ENCODE peak calls at places on chromosome 2, in four cellular contexts. N is GM12878, P is K562, C is HepG2. R is an unnamed sample.

GRCh38 chr2:145350011-145350410 is 830.1 kb upstream of the ZEB2 start:
- DNase-seq in P (no peak), N (no peak), C (no peak), R (no peak)

GRCh38 chr2:69180227-69180626 is 167.2 kb downstream of the ANTXR1 start:
- DNase-seq in N (no peak), P (no peak), C (no peak), R (no peak)

GRCh38 chr2:71505086-71505769 is 51.9 kb downstream of the DYSF start:
- DNase-seq in P (no peak), N (no peak), C (no peak), R (no peak)

GRCh38 chr2:197515277-197515797 is 529 bp upstream of the MOB4 start:
- DNase-seq in P (no peak), N (no peak), C (peak), R (peak)

GRCh38 chr2:70516596-70516995 is 37.0 kb downstream of the TGFA start:
- DNase-seq in C (no peak), P (no peak), N (peak), R (no peak)

GRCh38 chr2:151543898-151544297 is 134.2 kb downstream of the RIF1 start:
- DNase-seq in N (no peak), C (no peak), P (no peak), R (no peak)

GRCh38 chr2:235463893-235464292 is 29.9 kb upstream of the AGAP1 start:
- DNase-seq in P (no peak), N (no peak), C (no peak), R (no peak)

GRCh38 chr2:223846524-223846923 is 9.1 kb upstream of the AP1S3 start:
- DNase-seq in N (no peak), C (no peak), P (no peak), R (no peak)

GRCh38 chr2:236712304-236712703 is 142.7 kb downstream of the ACKR3 start:
- DNase-seq in P (no peak), C (no peak), N (no peak), R (no peak)

GRCh38 chr2:162085090-162085891 is 11.3 kb upstream of the DPP4 start:
- DNase-seq in P (no peak), C (peak), N (no peak), R (no peak)

GRCh38 chr2:210961249-210961648 is 404.9 kb downstream of the CPS1 start:
- DNase-seq in P (no peak), C (peak), N (no peak), R (no peak)

GRCh38 chr2:139876964-139877363 is 1096.8 kb upstream of the NXPH2 start:
- DNase-seq in C (no peak), P (no peak), N (no peak), R (no peak)

GRCh38 chr2:111534816-111535803 is 348.9 kb downstream of the ANAPC1 start:
- DNase-seq in P (no peak), N (no peak), C (peak), R (no peak)

GRCh38 chr2:2801458-2801857 is 470.4 kb upstream of the MYT1L start:
- DNase-seq in C (no peak), P (no peak), N (no peak), R (no peak)

GRCh38 chr2:240972636-240973521 is 25.5 kb upstream of the SNED1 start:
- DNase-seq in N (no peak), P (no peak), C (no peak), R (no peak)

GRCh38 chr2:232341061-232341738 is 37.4 kb upstream of the ALPP start:
- DNase-seq in P (no peak), N (no peak), C (no peak), R (no peak)

GRCh38 chr2:181715033-181715630 is 34.8 kb upstream of the NEUROD1 start:
- DNase-seq in N (peak), C (peak), P (peak), R (peak)

GRCh38 chr2:16773080-16773713 is 107.6 kb upstream of the CYRIA start:
- DNase-seq in C (peak), P (peak), N (no peak), R (peak)

GRCh38 chr2:160533482-160533881 is 39.9 kb upstream of the RBMS1 start:
- DNase-seq in N (no peak), P (no peak), C (no peak), R (no peak)

GRCh38 chr2:148538375-148538774 is 106.2 kb upstream of the EPC2 start:
- DNase-seq in C (no peak), P (no peak), N (no peak), R (no peak)

GRCh38 chr2:24878341-24878740 is 41.7 kb downstream of the ADCY3 start:
- DNase-seq in P (no peak), N (no peak), C (no peak), R (no peak)

GRCh38 chr2:28565720-28566295 is 69.9 kb downstream of the PLB1 start:
- DNase-seq in N (no peak), C (no peak), P (no peak), R (no peak)

GRCh38 chr2:65411056-65411795 is 21.2 kb downstream of the SPRED2 start:
- DNase-seq in N (no peak), P (no peak), C (peak), R (no peak)

GRCh38 chr2:105600602-105600948 is 144.1 kb upstream of the NCK2 start:
- DNase-seq in N (no peak), C (no peak), P (no peak), R (no peak)

GRCh38 chr2:188295067-188295685 is 3.5 kb downstream of the GULP1 start:
- DNase-seq in P (no peak), C (no peak), N (no peak), R (no peak)

GRCh38 chr2:74146929-74147728 is 583 bp downstream of the BOLA3 start:
- DNase-seq in C (peak), N (no peak), P (no peak), R (no peak)

GRCh38 chr2:82307510-82307909 is 2003.0 kb upstream of the LRRTM1 start:
- DNase-seq in N (no peak), P (no peak), C (no peak), R (no peak)

GRCh38 chr2:147182260-147182659 is 662.6 kb upstream of the ACVR2A start:
- DNase-seq in P (no peak), N (peak), C (no peak), R (no peak)

GRCh38 chr2:120253021-120253882 is 600 bp downstream of the RALB start:
- DNase-seq in N (no peak), C (peak), P (peak), R (no peak)

GRCh38 chr2:27069436-27069835 is 2.0 kb downstream of the OST4 start:
- DNase-seq in C (no peak), P (no peak), N (no peak), R (no peak)

GRCh38 chr2:237488901-237489860 is 2.1 kb downstream of the MLPH start:
- DNase-seq in N (no peak), C (no peak), P (no peak), R (no peak)

GRCh38 chr2:64854773-64855237 is 134.4 kb upstream of the SLC1A4 start:
- DNase-seq in C (no peak), N (no peak), P (peak), R (no peak)

GRCh38 chr2:99255491-99256318 is at the start of gene LYG2:
- DNase-seq in C (no peak), P (no peak), N (no peak), R (no peak)

GRCh38 chr2:178764097-178764496 is 43.1 kb downstream of the TTN start:
- DNase-seq in P (no peak), N (no peak), C (no peak), R (no peak)

GRCh38 chr2:197838036-197838435 is 33.6 kb downstream of the PLCL1 start:
- DNase-seq in C (no peak), N (peak), P (no peak), R (no peak)

GRCh38 chr2:227608469-227609338 is 5.9 kb downstream of the SCYGR3 start:
- DNase-seq in N (peak), C (no peak), P (no peak), R (no peak)

GRCh38 chr2:71720596-71721361 is 267.4 kb downstream of the DYSF start:
- DNase-seq in C (peak), N (no peak), P (no peak), R (no peak)

GRCh38 chr2:107337209-107337898 is 451.4 kb upstream of the ST6GAL2 start:
- DNase-seq in P (no peak), C (no peak), N (no peak), R (no peak)

DNA sequence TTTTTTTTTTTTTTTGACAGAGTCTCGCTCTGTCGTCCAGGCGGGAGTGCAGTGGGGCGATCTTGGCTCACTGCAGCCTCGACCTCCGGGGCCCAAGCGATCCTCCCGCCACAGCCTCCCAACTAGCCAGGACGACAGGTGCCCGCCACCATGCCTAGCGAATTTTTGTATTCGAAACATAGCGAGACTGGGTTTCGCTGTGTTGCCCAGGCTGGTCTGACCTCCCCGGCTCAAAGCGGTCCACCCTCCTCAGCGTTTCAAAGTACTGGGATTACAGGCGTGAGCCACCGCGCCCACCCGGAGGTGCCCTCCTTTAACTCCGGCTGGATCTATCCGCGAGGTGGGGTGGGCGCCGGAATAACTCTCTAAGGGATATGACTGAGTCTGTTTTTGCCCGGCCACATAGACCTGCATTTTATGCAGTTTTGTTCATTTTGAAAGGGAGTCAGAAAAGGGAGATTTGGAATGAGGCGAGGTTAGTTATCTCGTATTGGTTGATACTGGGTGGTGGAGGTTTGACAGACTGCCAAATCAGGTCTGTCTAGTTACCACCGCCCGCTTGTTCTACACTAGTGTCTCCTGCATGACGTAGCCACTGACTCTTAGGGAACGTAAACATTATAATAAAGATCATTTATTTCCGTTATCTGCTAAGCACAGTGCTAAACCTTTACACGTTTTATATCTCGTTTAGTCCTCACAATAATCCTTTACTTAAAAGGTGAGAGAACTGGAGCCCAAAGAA is 928 bp upstream of the CCT4 start:
- DNase-seq in C (no peak), N (no peak), P (peak), R (no peak)
- TF ChIP-seq ZBTB33 in C (peak), N (no peak), P (no peak), R (no peak)

GRCh38 chr2:217075225-217075802 is 215.4 kb upstream of the TNP1 start:
- DNase-seq in C (no peak), N (no peak), P (peak), R (no peak)

GRCh38 chr2:217077841-217078407 is 218.1 kb upstream of the TNP1 start:
- DNase-seq in P (peak), N (no peak), C (no peak), R (no peak)

GRCh38 chr2:217076651-217077232 is 216.9 kb upstream of the TNP1 start:
- DNase-seq in N (no peak), P (no peak), C (no peak), R (no peak)

GRCh38 chr2:217074576-217075224 is 214.8 kb upstream of the TNP1 start:
- DNase-seq in C (no peak), P (no peak), N (no peak), R (no peak)

GRCh38 chr2:217079165-217079564 is 219.3 kb upstream of the TNP1 start:
- DNase-seq in N (no peak), C (no peak), P (no peak), R (no peak)
- TF ChIP-seq EZH2 in N (no peak), C (no peak), P (no peak), R (no peak)

DNA sequence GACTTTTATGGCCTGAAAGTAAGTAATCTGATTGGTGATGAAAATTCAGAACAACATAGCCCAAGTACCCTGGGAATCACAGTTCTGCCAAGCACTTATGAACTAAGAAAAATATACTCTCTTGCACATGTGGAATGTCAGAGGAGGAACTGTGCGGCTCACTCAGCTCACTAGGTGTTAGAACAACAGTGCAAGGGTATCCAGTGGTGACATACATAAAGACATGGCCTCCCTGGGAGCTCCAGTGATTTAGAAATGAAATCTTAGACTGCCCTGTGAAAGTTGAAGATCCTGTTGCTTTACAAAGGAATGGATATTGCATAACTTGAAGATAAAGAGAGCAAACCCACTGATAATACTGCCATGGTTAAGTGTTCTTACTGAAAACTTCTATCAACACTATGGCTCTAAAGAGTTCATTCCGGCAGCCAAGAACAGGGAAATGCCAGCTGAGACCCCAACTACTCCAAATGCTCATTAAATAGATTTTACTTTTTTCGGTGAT is 246.2 kb downstream of the ARHGAP15 start:
- DNase-seq in P (no peak), N (no peak), C (no peak), R (no peak)
- TF ChIP-seq ZBTB33 in P (no peak), N (no peak), C (no peak), R (no peak)

GRCh38 chr2:40428434-40428833 is 23.5 kb downstream of the SLC8A1 start:
- DNase-seq in N (no peak), C (no peak), P (no peak), R (no peak)
- TF ChIP-seq EZH2 in N (no peak), C (no peak), P (no peak), R (no peak)

GRCh38 chr2:113848758-113849460 is 41.0 kb upstream of the ACTR3 start:
- DNase-seq in N (no peak), P (no peak), C (peak), R (peak)

GRCh38 chr2:113854208-113854607 is 35.7 kb upstream of the ACTR3 start:
- DNase-seq in C (no peak), P (no peak), N (no peak), R (no peak)

GRCh38 chr2:113850687-113851086 is 39.2 kb upstream of the ACTR3 start:
- DNase-seq in C (no peak), P (no peak), N (no peak), R (no peak)

GRCh38 chr2:113854970-113855740 is 34.7 kb upstream of the ACTR3 start:
- DNase-seq in C (no peak), P (no peak), N (no peak), R (no peak)

GRCh38 chr2:113851640-113852039 is 38.2 kb upstream of the ACTR3 start:
- DNase-seq in C (no peak), N (no peak), P (no peak), R (no peak)
- TF ChIP-seq ZBTB33 in C (no peak), N (no peak), P (no peak), R (no peak)

DNA sequence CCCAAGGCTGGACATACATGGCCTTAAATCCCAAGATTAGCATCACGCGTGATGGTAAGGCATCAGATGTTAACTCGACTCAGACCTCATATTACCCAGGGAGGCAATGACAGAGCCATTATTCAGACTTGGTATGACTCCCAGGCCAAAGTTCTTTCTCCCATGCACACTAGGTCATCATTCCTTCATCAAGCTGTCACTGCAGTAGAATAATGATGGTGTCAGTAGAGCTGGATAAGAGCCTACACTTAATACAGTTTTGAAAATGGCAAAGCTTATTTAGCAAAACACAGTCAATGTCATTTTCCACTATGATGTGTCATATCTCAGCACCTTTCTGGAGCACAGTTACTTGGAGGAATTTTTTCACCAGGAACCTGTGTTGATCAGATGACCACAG is 663.3 kb downstream of the SUCLG1 start:
- DNase-seq in N (no peak), C (no peak), P (no peak), R (no peak)
- TF ChIP-seq EZH2 in N (no peak), C (no peak), P (no peak), R (no peak)

GRCh38 chr2:174683392-174683759 is 80.9 kb downstream of the CHRNA1 start:
- DNase-seq in P (no peak), C (no peak), N (no peak), R (no peak)
- TF ChIP-seq ZBTB33 in P (no peak), C (no peak), N (no peak), R (no peak)

GRCh38 chr2:222304737-222305509 is 6.1 kb upstream of the PAX3 start:
- DNase-seq in P (no peak), C (no peak), N (no peak), R (no peak)
- TF ChIP-seq EZH2 in P (no peak), C (no peak), N (no peak), R (no peak)